ENCODE peak calls at places on chromosomes 16 and 17, in nine cellular contexts. X, Q, U, Z, D, B, I, N and T are unnamed samples.

GRCh38 chr17:50268040-50268439 is 6.2 kb upstream of the TMEM92 start:
- DNase-seq in Q (no peak), N (peak; percentile 75), I (no peak), Z (no peak), D (no peak), U (no peak), B (no peak), X (no peak), T (no peak)

GRCh38 chr16:56683424-56684162 is 1.3 kb downstream of the MT1X start:
- DNase-seq in I (no peak), D (no peak), U (no peak), B (no peak), Z (no peak), Q (no peak), X (no peak), N (no peak), T (no peak)

GRCh38 chr16:82684246-82684645 is 57.5 kb downstream of the CDH13 start:
- DNase-seq in D (no peak), X (peak; percentile 65), N (no peak), I (no peak), Z (peak; percentile 25), Q (no peak), U (peak; percentile 13), B (no peak), T (no peak)

GRCh38 chr16:89370081-89370511 is 120.3 kb downstream of the ANKRD11 start:
- DNase-seq in D (no peak), Q (no peak), N (no peak), I (no peak), X (peak; percentile 55), B (no peak), U (peak; percentile 60), Z (peak; percentile 44), T (no peak)

GRCh38 chr16:86668136-86668535 is 89.8 kb downstream of the FOXL1 start:
- DNase-seq in N (peak; percentile 25), Z (peak; percentile 77), U (peak; percentile 38), B (no peak), X (peak; percentile 84), Q (no peak), I (no peak), D (no peak), T (no peak)

GRCh38 chr16:84726670-84727467 is 27.1 kb downstream of the USP10 start:
- DNase-seq in Z (no peak), D (peak; percentile 40), Q (no peak), X (no peak), B (peak; percentile 83), N (no peak), U (no peak), I (peak; percentile 27), T (no peak)

GRCh38 chr17:31931781-31932180 is 5.0 kb upstream of the SUZ12 start:
- DNase-seq in U (no peak), B (no peak), X (no peak), I (no peak), Z (peak; percentile 10), Q (no peak), N (no peak), D (no peak), T (no peak)

GRCh38 chr17:40290629-40291296 is 3.1 kb downstream of the CDC6 start:
- DNase-seq in Q (no peak), U (peak; percentile 96), N (peak; percentile 68), X (peak; percentile 84), I (no peak), Z (peak; percentile 97), B (no peak), D (peak; percentile 93), T (no peak)

GRCh38 chr16:1950559-1950958 is 3.9 kb downstream of the RPL3L start:
- DNase-seq in D (no peak), X (no peak), N (no peak), I (peak; percentile 64), U (no peak), Q (no peak), B (no peak), Z (no peak), T (no peak)

GRCh38 chr16:13957197-13958078 is 37.5 kb downstream of the ERCC4 start:
- DNase-seq in B (peak; percentile 94), N (peak; percentile 94), I (peak; percentile 41), Q (no peak), X (peak; percentile 97), D (peak; percentile 60), Z (peak; percentile 95), U (peak; percentile 93), T (no peak)

GRCh38 chr16:82138478-82139285 is 31.3 kb downstream of the MPHOSPH6 start:
- DNase-seq in Q (no peak), Z (no peak), B (no peak), U (no peak), D (no peak), N (no peak), X (no peak), I (no peak), T (no peak)

GRCh38 chr16:28258571-28258970 is 33.8 kb upstream of the SBK1 start:
- DNase-seq in U (peak; percentile 13), B (no peak), X (peak; percentile 8), N (no peak), I (peak; percentile 71), Q (no peak), D (no peak), Z (peak; percentile 4), T (no peak)

GRCh38 chr17:27466748-27467375 is 10.6 kb downstream of the KSR1 start:
- DNase-seq in B (no peak), Q (no peak), N (no peak), X (no peak), Z (no peak), U (no peak), D (no peak), I (no peak), T (no peak)

GRCh38 chr17:79565606-79566250 is 45.1 kb downstream of the RBFOX3 start:
- DNase-seq in D (no peak), B (no peak), Z (no peak), Q (no peak), N (no peak), U (no peak), X (no peak), I (no peak), T (no peak)

DNA sequence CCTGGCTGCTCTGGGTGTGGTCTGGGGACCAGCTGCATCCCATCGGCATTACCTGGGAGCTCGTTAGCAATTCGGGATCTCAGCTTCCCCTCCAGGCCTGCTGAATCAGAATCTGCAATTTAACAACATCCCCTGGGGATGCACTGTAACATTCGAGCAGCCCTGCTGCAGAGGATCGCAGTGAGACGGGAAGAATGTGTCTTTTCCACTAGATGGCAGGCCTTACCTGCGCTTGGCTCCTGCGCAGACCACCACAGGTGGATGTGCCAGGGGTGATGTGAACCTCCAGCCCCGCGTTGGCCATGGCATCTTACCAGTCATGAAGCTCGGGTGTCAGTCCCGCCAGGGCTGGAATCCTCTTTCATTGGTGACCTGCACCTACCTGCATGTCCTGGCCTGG is 209.9 kb downstream of the PRKCB start:
- DNase-seq in Z (no peak), D (no peak), I (no peak), Q (no peak), N (no peak), B (no peak), U (no peak), X (no peak), T (peak; percentile 56)
- TF ChIP-seq CTCF in Z (no peak), D (peak; percentile 10), I (peak; percentile 39), Q (no peak), N (no peak), B (no peak), U (peak; percentile 47), X (peak; percentile 5), T (peak; percentile 80)

DNA sequence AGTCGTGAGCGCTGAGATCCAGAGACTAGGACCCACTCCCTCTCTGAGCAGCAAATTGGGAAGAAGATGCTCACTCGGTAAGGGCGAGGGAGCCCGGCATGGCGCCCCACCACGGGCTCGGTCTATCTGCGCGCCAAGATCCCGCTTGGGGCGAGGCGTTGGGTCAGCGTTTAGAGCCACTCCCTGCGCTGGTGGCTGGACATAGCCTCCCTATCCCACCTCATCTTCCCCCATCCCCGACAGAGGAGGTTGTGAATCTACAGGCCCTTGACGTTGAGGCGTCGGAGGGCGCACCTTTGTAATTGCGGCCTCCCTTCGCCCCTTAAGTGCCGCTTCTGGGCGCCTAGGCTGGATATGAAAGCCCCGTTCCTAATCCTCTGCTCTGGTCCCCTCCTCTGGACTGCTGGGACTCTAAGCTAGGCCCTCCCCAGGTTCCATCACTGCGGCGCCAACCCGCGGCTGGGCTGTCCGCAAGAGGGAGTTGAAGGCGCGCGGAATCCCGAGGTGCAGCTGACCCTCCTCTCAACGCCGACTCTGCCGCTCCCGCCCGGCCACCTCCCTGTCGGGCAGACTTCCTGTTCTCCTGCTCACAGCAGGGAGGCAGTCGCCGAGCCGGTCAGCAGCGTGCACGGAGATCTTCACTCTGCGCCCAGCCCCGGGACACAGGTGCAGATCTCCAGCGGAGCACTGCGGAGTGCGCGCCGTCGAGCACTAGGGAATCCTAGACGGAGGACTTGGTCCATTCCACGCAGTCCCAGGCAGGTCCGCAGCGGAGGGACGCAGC is 16.1 kb upstream of the HOXB9 start:
- DNase-seq in B (no peak), U (no peak), D (no peak), Q (no peak), N (no peak), X (no peak), I (no peak), Z (no peak), T (no peak)
- TF ChIP-seq CTCF in B (no peak), U (no peak), D (no peak), Q (no peak), N (no peak), X (no peak), I (no peak), Z (no peak), T (no peak)

DNA sequence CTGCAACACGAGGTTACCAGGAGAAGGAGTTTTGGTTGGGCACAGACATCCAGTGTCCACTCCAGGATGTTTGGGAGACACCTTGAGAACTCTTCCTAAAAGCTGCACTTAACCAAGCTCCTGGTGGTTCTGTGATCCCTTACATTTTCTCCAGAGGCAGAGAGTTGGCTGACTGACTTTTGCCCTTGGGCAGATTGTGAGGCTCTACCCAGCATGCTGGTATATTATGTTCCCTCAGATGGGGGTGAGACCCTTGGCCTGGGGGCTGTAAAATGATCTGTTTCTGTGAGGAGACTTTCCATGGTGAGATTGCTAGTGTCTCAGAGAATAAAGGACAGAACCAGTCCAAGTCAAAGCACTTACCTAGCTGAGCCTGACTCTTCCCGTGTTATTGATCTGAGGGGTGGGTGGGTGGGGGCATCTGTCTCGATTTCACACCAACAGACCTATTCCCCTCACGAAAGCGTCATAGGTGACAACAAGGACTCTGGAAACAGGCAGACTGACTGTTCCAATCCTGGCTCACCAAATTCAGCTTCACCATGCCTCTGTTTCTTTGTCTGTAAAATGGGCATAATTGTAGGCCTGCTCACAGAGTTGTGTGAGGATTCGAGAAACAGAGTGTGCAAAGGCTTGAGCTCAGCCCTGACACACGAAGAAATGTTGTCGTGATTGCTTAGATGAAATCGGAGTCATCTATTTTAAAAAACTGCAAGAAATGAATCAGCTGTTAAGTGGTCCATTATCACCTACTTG is 12.2 kb downstream of the USB1 start:
- DNase-seq in D (no peak), U (no peak), Q (no peak), X (no peak), Z (no peak), B (no peak), N (no peak), I (peak; percentile 1), T (no peak)
- TF ChIP-seq CTCF in D (no peak), U (no peak), Q (no peak), X (no peak), Z (no peak), B (no peak), N (no peak), I (no peak), T (no peak)

DNA sequence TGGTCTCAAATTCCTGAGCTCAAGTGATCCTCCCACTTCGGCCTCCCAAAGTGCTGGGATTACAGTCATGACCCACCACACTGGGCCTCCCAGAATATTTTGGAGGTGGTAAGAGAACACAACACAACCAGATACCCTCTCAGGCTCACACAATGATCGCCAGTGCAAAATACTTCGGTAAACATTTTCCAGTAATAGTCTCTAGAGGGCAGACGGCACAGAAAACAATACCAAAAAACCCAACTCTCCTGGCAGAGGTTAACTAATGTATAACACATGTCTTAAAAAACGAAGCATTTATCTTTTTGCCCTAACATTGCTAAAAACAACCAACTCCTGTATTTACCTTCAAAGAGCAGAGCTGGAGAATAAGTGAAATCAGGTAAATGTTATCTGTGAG is 10.5 kb downstream of the NUFIP2 start:
- DNase-seq in X (no peak), N (no peak), Z (no peak), D (no peak), Q (no peak), B (no peak), U (no peak), I (no peak), T (no peak)
- TF ChIP-seq CTCF in X (no peak), N (no peak), Z (no peak), D (no peak), Q (no peak), B (no peak), U (peak; percentile 38), I (no peak), T (peak; percentile 3)